ENCODE peak calls at places on chromosomes 16 and 17, in four cellular contexts. Y, K, X and M are unnamed samples.

GRCh38 chr17:17837380-17837821 is 615 bp upstream of the SREBF1 start:
- DNase-seq in Y (no peak), K (no peak), X (no peak), M (peak)

GRCh38 chr16:63806794-63807506 is 1314.9 kb downstream of the CDH11 start:
- DNase-seq in K (no peak), Y (no peak), X (no peak), M (no peak)

GRCh38 chr17:83182620-83183063 is 103.2 kb downstream of the METRNL start:
- DNase-seq in K (no peak), X (no peak), Y (no peak), M (peak)

GRCh38 chr17:38510424-38511125 is 82.3 kb downstream of the ARHGAP23 start:
- DNase-seq in K (no peak), Y (no peak), X (peak), M (no peak)

GRCh38 chr16:86070971-86071370 is 172.0 kb downstream of the IRF8 start:
- DNase-seq in X (no peak), K (no peak), Y (no peak), M (no peak)

GRCh38 chr16:84647830-84648594 is at the start of gene KLHL36:
- DNase-seq in X (peak), Y (no peak), K (peak), M (peak)

GRCh38 chr17:57902800-57903759 is 52.1 kb downstream of the CUEDC1 start:
- DNase-seq in Y (peak), X (peak), K (peak), M (peak)

GRCh38 chr17:55332296-55333041 is 67.7 kb downstream of the HLF start:
- DNase-seq in Y (no peak), K (no peak), X (no peak), M (no peak)

GRCh38 chr17:48892940-48893645 is 506 bp downstream of the ATP5MC1 start:
- DNase-seq in K (no peak), Y (no peak), X (no peak), M (no peak)

GRCh38 chr16:85372627-85373372 is 240.3 kb upstream of the GSE1 start:
- DNase-seq in K (peak), Y (peak), X (no peak), M (no peak)

GRCh38 chr16:11034481-11034931 is 90.1 kb downstream of the CLEC16A start:
- DNase-seq in X (peak), Y (no peak), K (no peak), M (no peak)